ENCODE peak calls at places on chromosomes 1 and 21, in four cellular contexts. One of them, this sample, is unnamed.
A peak's percentile ranks its signal among the peaks of the same experiment; 100 is the strongest.

GRCh38 chr21:33901421-33902288 is 13.9 kb downstream of the ATP5PO start:
- DNase-seq in Peyer's patch: peak; percentile 49
- DNase-seq in endothelial cell: peak; percentile 62
- DNase-seq in thyroid gland: peak; percentile 46
- DNase-seq in this sample: peak; percentile 7

GRCh38 chr1:231965615-231966014 is 339.0 kb downstream of the DISC1 start:
- DNase-seq in Peyer's patch: no peak
- DNase-seq in endothelial cell: no peak
- DNase-seq in thyroid gland: no peak
- DNase-seq in this sample: no peak

GRCh38 chr1:46533179-46533864 is 18.1 kb downstream of the KNCN start:
- DNase-seq in Peyer's patch: no peak
- DNase-seq in endothelial cell: peak; percentile 35
- DNase-seq in thyroid gland: peak; percentile 55
- DNase-seq in this sample: peak; percentile 22

GRCh38 chr1:66725885-66726665 is 26.2 kb upstream of the DYNLT5 start:
- DNase-seq in Peyer's patch: peak; percentile 59
- DNase-seq in endothelial cell: peak; percentile 62
- DNase-seq in thyroid gland: peak; percentile 50
- DNase-seq in this sample: peak; percentile 66

GRCh38 chr21:38759286-38759872 is 46.4 kb upstream of the ETS2 start:
- DNase-seq in Peyer's patch: no peak
- DNase-seq in endothelial cell: no peak
- DNase-seq in thyroid gland: no peak
- DNase-seq in this sample: no peak

GRCh38 chr1:247494746-247495145 is 36.8 kb upstream of the OR2B11 start:
- DNase-seq in Peyer's patch: no peak
- DNase-seq in endothelial cell: no peak
- DNase-seq in thyroid gland: no peak
- DNase-seq in this sample: no peak

GRCh38 chr1:157782946-157783345 is 6.0 kb upstream of the FCRL2 start:
- DNase-seq in Peyer's patch: no peak
- DNase-seq in endothelial cell: no peak
- DNase-seq in thyroid gland: no peak
- DNase-seq in this sample: no peak

GRCh38 chr1:86137458-86137857 is 19.1 kb downstream of the COL24A1 start:
- DNase-seq in Peyer's patch: no peak
- DNase-seq in endothelial cell: no peak
- DNase-seq in thyroid gland: no peak
- DNase-seq in this sample: no peak

GRCh38 chr1:10635385-10635896 is 160.7 kb downstream of the PEX14 start:
- DNase-seq in Peyer's patch: no peak
- DNase-seq in endothelial cell: no peak
- DNase-seq in thyroid gland: no peak
- DNase-seq in this sample: no peak

GRCh38 chr1:25068829-25069228 is 138.8 kb upstream of the RUNX3 start:
- DNase-seq in Peyer's patch: no peak
- DNase-seq in endothelial cell: no peak
- DNase-seq in thyroid gland: no peak
- DNase-seq in this sample: no peak

GRCh38 chr1:235649722-235650163 is at the start of gene GNG4:
- DNase-seq in Peyer's patch: no peak
- DNase-seq in endothelial cell: peak; percentile 41
- DNase-seq in thyroid gland: no peak
- DNase-seq in this sample: peak; percentile 65

DNA sequence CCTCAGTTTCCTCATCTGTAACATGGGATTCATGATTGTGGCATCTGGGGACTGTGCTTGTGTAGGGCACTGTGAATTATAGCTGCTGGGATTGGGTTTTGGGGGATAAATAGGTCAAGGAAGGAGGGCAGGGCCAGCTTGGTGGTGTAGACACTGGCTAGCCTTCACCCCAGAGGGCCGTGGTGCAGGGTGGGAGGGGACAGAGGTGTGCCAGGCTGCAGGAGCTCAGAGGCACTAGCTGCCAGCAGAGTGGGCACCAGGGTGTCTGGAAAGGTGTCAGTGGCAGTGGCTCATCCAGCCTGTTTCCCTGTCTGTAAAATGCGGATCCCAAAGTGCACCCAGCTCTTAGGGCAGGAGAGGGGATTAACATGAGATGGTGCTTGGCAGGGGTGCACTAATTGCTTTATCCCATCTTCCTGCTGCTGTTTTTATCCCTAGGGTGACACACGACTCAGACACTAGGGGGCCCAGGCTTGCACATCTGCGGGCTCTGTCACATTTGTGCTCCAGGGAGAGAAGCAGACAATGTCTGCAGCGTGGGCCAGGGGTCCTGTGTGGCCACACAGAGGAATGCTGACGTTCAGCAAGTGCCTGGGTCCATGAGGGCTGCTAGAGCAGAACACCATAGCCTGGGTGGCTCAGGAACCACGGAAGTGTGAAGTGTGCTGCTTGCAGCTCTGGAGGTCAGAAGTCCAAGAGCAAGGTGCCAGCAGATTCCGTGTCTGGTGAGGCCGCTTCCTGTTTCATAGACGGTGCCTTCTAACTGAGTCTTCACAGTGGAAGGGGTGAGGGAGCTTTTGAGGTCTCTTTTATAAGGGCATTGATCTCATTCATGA is 19.3 kb downstream of the OBSCN start:
- DNase-seq in Peyer's patch: peak; percentile 83
- DNase-seq in endothelial cell: no peak
- DNase-seq in thyroid gland: no peak
- DNase-seq in this sample: peak; percentile 67
- TF ChIP-seq CTCF in Peyer's patch: no peak
- TF ChIP-seq CTCF in endothelial cell: peak; percentile 27
- TF ChIP-seq CTCF in thyroid gland: no peak
- TF ChIP-seq CTCF in this sample: peak; percentile 48

DNA sequence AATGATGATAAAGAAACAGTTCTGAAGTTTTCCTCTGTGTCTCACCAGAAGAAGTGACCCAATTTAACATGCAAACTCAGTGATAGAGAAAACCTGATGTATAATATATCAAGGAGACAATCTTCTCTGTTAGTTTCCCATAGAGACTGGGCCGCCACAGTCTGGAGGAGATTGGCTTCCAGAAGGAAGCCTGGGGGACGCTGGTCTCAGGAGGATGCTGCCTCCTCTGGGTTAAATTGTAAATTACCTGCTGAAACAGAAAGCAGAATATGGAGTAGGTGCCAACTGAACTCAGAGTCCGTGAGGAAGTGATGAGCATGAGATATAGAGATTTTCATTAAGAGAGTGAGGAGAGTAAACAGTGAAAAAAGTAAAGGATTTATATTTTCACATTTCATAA is 15.8 kb downstream of the OR14I1 start:
- DNase-seq in Peyer's patch: peak; percentile 54
- DNase-seq in endothelial cell: no peak
- DNase-seq in thyroid gland: peak; percentile 9
- DNase-seq in this sample: peak; percentile 22
- TF ChIP-seq CTCF in Peyer's patch: no peak
- TF ChIP-seq CTCF in endothelial cell: no peak
- TF ChIP-seq CTCF in thyroid gland: no peak
- TF ChIP-seq CTCF in this sample: no peak

GRCh38 chr1:203342192-203342940 is 8.6 kb downstream of the FMOD start:
- DNase-seq in Peyer's patch: peak; percentile 84
- DNase-seq in endothelial cell: peak; percentile 69
- DNase-seq in thyroid gland: peak; percentile 56
- DNase-seq in this sample: peak; percentile 64
- TF ChIP-seq CTCF in Peyer's patch: peak; percentile 68
- TF ChIP-seq CTCF in endothelial cell: peak; percentile 77
- TF ChIP-seq CTCF in thyroid gland: peak; percentile 75
- TF ChIP-seq CTCF in this sample: peak; percentile 69

DNA sequence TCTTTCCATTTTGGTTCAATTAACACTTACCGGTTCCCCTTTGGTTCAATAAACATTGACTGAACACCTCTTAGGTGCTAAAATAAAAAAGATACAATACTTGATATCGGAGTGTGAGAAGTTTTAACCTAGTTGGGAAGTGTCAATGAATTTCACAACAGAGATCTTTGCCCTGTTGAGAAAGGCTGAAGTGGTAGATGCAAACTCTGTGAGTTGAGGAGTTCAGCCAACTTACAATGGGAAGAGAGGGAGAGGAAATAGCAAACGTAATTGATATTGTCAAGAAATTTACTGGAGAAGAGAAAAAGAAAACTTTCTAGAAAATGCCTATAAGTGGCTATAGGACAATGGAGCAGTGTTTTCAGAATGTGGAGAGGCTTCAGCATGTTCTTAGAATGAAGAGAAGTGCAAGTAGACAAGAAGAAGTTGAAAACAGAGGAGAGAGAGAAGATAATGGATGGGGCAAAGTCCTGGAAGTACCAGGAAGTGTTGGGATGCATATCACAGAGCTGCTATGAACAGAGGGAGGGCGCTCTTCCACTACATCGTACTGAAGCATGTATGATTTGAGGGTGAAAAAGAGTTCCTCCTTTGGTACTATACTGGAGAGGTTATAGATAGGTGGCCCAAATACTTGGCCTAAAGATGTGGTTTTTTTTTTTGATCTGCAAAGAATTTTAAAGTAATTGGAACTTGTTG is 48.9 kb downstream of the MEF2D start:
- DNase-seq in Peyer's patch: no peak
- DNase-seq in endothelial cell: no peak
- DNase-seq in thyroid gland: no peak
- DNase-seq in this sample: no peak
- TF ChIP-seq CTCF in Peyer's patch: no peak
- TF ChIP-seq CTCF in endothelial cell: no peak
- TF ChIP-seq CTCF in thyroid gland: no peak
- TF ChIP-seq CTCF in this sample: no peak

GRCh38 chr1:960371-961131 is at the start of gene KLHL17:
- DNase-seq in Peyer's patch: peak; percentile 89
- DNase-seq in endothelial cell: peak; percentile 75
- DNase-seq in thyroid gland: peak; percentile 70
- DNase-seq in this sample: peak; percentile 79
- TF ChIP-seq CTCF in Peyer's patch: no peak
- TF ChIP-seq CTCF in endothelial cell: no peak
- TF ChIP-seq CTCF in thyroid gland: no peak
- TF ChIP-seq CTCF in this sample: no peak

DNA sequence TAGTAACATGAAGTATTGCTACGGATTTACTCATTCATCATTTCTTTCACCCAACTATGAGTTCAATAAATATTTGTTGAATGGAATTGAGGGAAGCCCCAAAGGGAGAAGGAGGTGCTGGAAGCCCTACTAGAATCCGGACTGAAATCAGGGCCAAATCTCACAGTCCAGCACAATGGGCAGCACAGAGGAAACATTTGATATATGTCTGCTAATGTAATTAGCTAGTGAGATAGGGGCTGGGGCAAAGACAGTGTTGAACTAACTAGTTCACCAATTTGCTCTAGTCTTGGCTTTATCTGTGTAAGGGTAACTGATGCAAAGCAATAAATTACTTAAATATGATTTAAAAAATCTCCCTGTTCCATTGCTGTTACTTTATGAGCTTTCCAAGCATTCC is 26.1 kb upstream of the SLC30A1 start:
- DNase-seq in Peyer's patch: no peak
- DNase-seq in endothelial cell: no peak
- DNase-seq in thyroid gland: no peak
- DNase-seq in this sample: no peak
- TF ChIP-seq CTCF in Peyer's patch: no peak
- TF ChIP-seq CTCF in endothelial cell: no peak
- TF ChIP-seq CTCF in thyroid gland: no peak
- TF ChIP-seq CTCF in this sample: no peak

GRCh38 chr1:31954607-31955283 is 16.6 kb upstream of the PTP4A2 start:
- DNase-seq in Peyer's patch: peak; percentile 88
- DNase-seq in endothelial cell: no peak
- DNase-seq in thyroid gland: peak; percentile 82
- DNase-seq in this sample: peak; percentile 85

GRCh38 chr1:31959521-31959920 is 21.4 kb upstream of the PTP4A2 start:
- DNase-seq in Peyer's patch: no peak
- DNase-seq in endothelial cell: no peak
- DNase-seq in thyroid gland: no peak
- DNase-seq in this sample: no peak

GRCh38 chr1:31957701-31958674 is 19.8 kb upstream of the PTP4A2 start:
- DNase-seq in Peyer's patch: no peak
- DNase-seq in endothelial cell: no peak
- DNase-seq in thyroid gland: no peak
- DNase-seq in this sample: no peak

GRCh38 chr1:31952825-31953220 is 14.7 kb upstream of the PTP4A2 start:
- DNase-seq in Peyer's patch: no peak
- DNase-seq in endothelial cell: no peak
- DNase-seq in thyroid gland: no peak
- DNase-seq in this sample: no peak

GRCh38 chr1:31955917-31956736 is 18.0 kb upstream of the PTP4A2 start:
- DNase-seq in Peyer's patch: peak; percentile 93
- DNase-seq in endothelial cell: peak; percentile 20
- DNase-seq in thyroid gland: peak; percentile 79
- DNase-seq in this sample: peak; percentile 92
- TF ChIP-seq CTCF in Peyer's patch: no peak
- TF ChIP-seq CTCF in endothelial cell: no peak
- TF ChIP-seq CTCF in thyroid gland: no peak
- TF ChIP-seq CTCF in this sample: no peak

GRCh38 chr1:40952744-40953315 is 26.7 kb upstream of the CTPS1 start:
- DNase-seq in Peyer's patch: no peak
- DNase-seq in endothelial cell: no peak
- DNase-seq in thyroid gland: no peak
- DNase-seq in this sample: no peak

GRCh38 chr1:40956397-40956796 is 23.1 kb upstream of the CTPS1 start:
- DNase-seq in Peyer's patch: no peak
- DNase-seq in endothelial cell: no peak
- DNase-seq in thyroid gland: no peak
- DNase-seq in this sample: no peak

GRCh38 chr1:40958210-40958609 is 21.3 kb upstream of the CTPS1 start:
- DNase-seq in Peyer's patch: no peak
- DNase-seq in endothelial cell: no peak
- DNase-seq in thyroid gland: no peak
- DNase-seq in this sample: no peak

GRCh38 chr1:40951943-40952743 is 27.4 kb upstream of the CTPS1 start:
- DNase-seq in Peyer's patch: peak; percentile 87
- DNase-seq in endothelial cell: peak; percentile 83
- DNase-seq in thyroid gland: peak; percentile 84
- DNase-seq in this sample: peak; percentile 84

GRCh38 chr1:40955266-40955665 is 24.2 kb upstream of the CTPS1 start:
- DNase-seq in Peyer's patch: no peak
- DNase-seq in endothelial cell: no peak
- DNase-seq in thyroid gland: no peak
- DNase-seq in this sample: peak; percentile 63
- TF ChIP-seq CTCF in Peyer's patch: no peak
- TF ChIP-seq CTCF in endothelial cell: no peak
- TF ChIP-seq CTCF in thyroid gland: no peak
- TF ChIP-seq CTCF in this sample: no peak

GRCh38 chr1:198907423-198907746 is 268.5 kb downstream of the PTPRC start:
- DNase-seq in Peyer's patch: no peak
- DNase-seq in endothelial cell: no peak
- DNase-seq in thyroid gland: no peak
- DNase-seq in this sample: no peak
- TF ChIP-seq CTCF in Peyer's patch: no peak
- TF ChIP-seq CTCF in endothelial cell: peak; percentile 43
- TF ChIP-seq CTCF in thyroid gland: no peak
- TF ChIP-seq CTCF in this sample: no peak

This sample was measured in Calu3.